ENCODE peak calls at places on chromosomes 12 and 14, in five cellular contexts. I is GM23248; H is heart right ventricle; A is stomach; U is CD8-positive, alpha-beta memory T cell. K is an unnamed sample. For H3K4me1, the result is how much of the 10 kb centered on the place peaks cover.

GRCh38 chr12:19131020-19131431 is 1.5 kb downstream of the PLEKHA5 start:
- DNase-seq in I (peak), H (peak), A (peak), U (no peak), K (no peak)

GRCh38 chr12:93145086-93145485 is 216.0 kb upstream of the EEA1 start:
- DNase-seq in I (no peak), H (no peak), A (no peak), U (no peak), K (no peak)

GRCh38 chr12:130127909-130128763 is 34.1 kb upstream of the FZD10 start:
- DNase-seq in I (peak), H (peak), A (no peak), U (no peak), K (peak)

GRCh38 chr12:27623645-27624044 is 72.6 kb upstream of the REP15 start:
- DNase-seq in I (peak), H (no peak), A (no peak), U (no peak), K (no peak)

GRCh38 chr12:47158792-47159191 is 79.0 kb upstream of the AMIGO2 start:
- DNase-seq in I (no peak), H (no peak), A (no peak), U (no peak), K (no peak)

GRCh38 chr14:38951451-38951850 is 151.6 kb downstream of the SEC23A start:
- DNase-seq in I (peak), H (no peak), A (no peak), U (no peak), K (no peak)

GRCh38 chr14:68662395-68662794 is 130.5 kb downstream of the ZFP36L1 start:
- DNase-seq in I (peak), H (no peak), A (no peak), U (no peak), K (no peak)

GRCh38 chr12:26383041-26383440 is 187.7 kb downstream of the SSPN start:
- DNase-seq in I (no peak), H (no peak), A (no peak), U (no peak), K (no peak)

GRCh38 chr12:111467092-111467861 is 61.6 kb downstream of the SH2B3 start:
- DNase-seq in I (peak), H (no peak), A (no peak), U (no peak), K (no peak)

GRCh38 chr12:14910090-14910915 is 24.6 kb upstream of the MGP start:
- DNase-seq in I (peak), H (no peak), A (no peak), U (no peak), K (no peak)

GRCh38 chr12:11622774-11623375 is 26.6 kb upstream of the ETV6 start:
- DNase-seq in I (no peak), H (no peak), A (no peak), U (no peak), K (no peak)

GRCh38 chr14:71166434-71166833 is 259.2 kb downstream of the PCNX1 start:
- DNase-seq in I (peak), H (no peak), A (no peak), U (peak), K (no peak)

GRCh38 chr12:110889361-110889760 is 31.0 kb downstream of the MYL2 start:
- DNase-seq in I (no peak), H (no peak), A (no peak), U (no peak), K (no peak)

GRCh38 chr14:95953111-95953724 is 76.6 kb downstream of the TUNAR start:
- DNase-seq in I (peak), H (no peak), A (no peak), U (no peak), K (no peak)

GRCh38 chr14:58027904-58028303 is 124.1 kb downstream of the ARMH4 start:
- DNase-seq in I (no peak), H (no peak), A (no peak), U (no peak), K (no peak)

GRCh38 chr12:2414810-2415567 is 362.2 kb downstream of the CACNA1C start:
- DNase-seq in I (peak), H (no peak), A (no peak), U (no peak), K (no peak)

GRCh38 chr12:14403711-14404164 is 38.3 kb downstream of the ATF7IP start:
- DNase-seq in I (peak), H (peak), A (no peak), U (peak), K (no peak)

GRCh38 chr14:79749051-79749450 is 462.3 kb downstream of the DIO2 start:
- DNase-seq in I (no peak), H (no peak), A (no peak), U (no peak), K (no peak)

GRCh38 chr12:120013659-120014380 is 24.8 kb downstream of the BICDL1 start:
- DNase-seq in I (no peak), H (no peak), A (no peak), U (peak), K (no peak)

GRCh38 chr12:14960548-14961465 is 594 bp downstream of the ARHGDIB start:
- DNase-seq in I (peak), H (peak), A (no peak), U (peak), K (peak)

GRCh38 chr12:112792306-112792705 is 758 bp downstream of the RPH3A start:
- DNase-seq in I (no peak), H (no peak), A (no peak), U (no peak), K (no peak)

GRCh38 chr12:123064885-123065619 is 84.6 kb downstream of the ARL6IP4 start:
- DNase-seq in I (no peak), H (no peak), A (no peak), U (no peak), K (no peak)

GRCh38 chr12:76033116-76034001 is 1.8 kb upstream of the PHLDA1 start:
- DNase-seq in I (peak), H (no peak), A (no peak), U (no peak), K (no peak)

GRCh38 chr12:106033161-106033675 is 105.5 kb downstream of the NUAK1 start:
- DNase-seq in I (no peak), H (no peak), A (no peak), U (no peak), K (no peak)

GRCh38 chr12:52604859-52605258 is 3.6 kb upstream of the KRT72 start:
- DNase-seq in I (no peak), H (no peak), A (no peak), U (no peak), K (no peak)

GRCh38 chr14:89171168-89171567 is 245.9 kb downstream of the FOXN3 start:
- DNase-seq in I (peak), H (no peak), A (no peak), U (no peak), K (no peak)

GRCh38 chr12:22856120-22856699 is 231.2 kb downstream of the ETNK1 start:
- DNase-seq in I (peak), H (no peak), A (no peak), U (no peak), K (no peak)

GRCh38 chr14:49997991-49998390 is 105.1 kb downstream of the ARF6 start:
- DNase-seq in I (no peak), H (no peak), A (no peak), U (no peak), K (no peak)

GRCh38 chr14:103333754-103334643 is at the start of gene EIF5:
- DNase-seq in I (peak), H (peak), A (peak), U (peak), K (peak)

GRCh38 chr14:99884834-99885648 is 91.8 kb downstream of the EML1 start:
- DNase-seq in I (peak), H (peak), A (no peak), U (peak), K (no peak)

GRCh38 chr12:15886372-15887042 is 4.3 kb downstream of the STRAP start:
- DNase-seq in I (no peak), H (no peak), A (no peak), U (no peak), K (no peak)

GRCh38 chr14:30291216-30291615 is 267.7 kb upstream of the G2E3 start:
- DNase-seq in I (peak), H (no peak), A (no peak), U (no peak), K (no peak)

GRCh38 chr12:27906127-27906500 is 66.4 kb downstream of the PTHLH start:
- DNase-seq in I (no peak), H (no peak), A (no peak), U (no peak), K (no peak)

GRCh38 chr12:65822732-65823480 is 1.4 kb upstream of the HMGA2 start:
- DNase-seq in I (peak), H (peak), A (peak), U (no peak), K (no peak)

GRCh38 chr12:124737772-124738635 is 125.7 kb downstream of the SCARB1 start:
- DNase-seq in I (no peak), H (no peak), A (no peak), U (no peak), K (no peak)

GRCh38 chr12:118981285-118982201 is at the start of gene SRRM4:
- DNase-seq in I (peak), H (no peak), A (peak), U (no peak), K (no peak)

GRCh38 chr12:123140675-123141614 is 9.9 kb downstream of the PITPNM2 start:
- DNase-seq in I (no peak), H (no peak), A (no peak), U (no peak), K (no peak)

DNA sequence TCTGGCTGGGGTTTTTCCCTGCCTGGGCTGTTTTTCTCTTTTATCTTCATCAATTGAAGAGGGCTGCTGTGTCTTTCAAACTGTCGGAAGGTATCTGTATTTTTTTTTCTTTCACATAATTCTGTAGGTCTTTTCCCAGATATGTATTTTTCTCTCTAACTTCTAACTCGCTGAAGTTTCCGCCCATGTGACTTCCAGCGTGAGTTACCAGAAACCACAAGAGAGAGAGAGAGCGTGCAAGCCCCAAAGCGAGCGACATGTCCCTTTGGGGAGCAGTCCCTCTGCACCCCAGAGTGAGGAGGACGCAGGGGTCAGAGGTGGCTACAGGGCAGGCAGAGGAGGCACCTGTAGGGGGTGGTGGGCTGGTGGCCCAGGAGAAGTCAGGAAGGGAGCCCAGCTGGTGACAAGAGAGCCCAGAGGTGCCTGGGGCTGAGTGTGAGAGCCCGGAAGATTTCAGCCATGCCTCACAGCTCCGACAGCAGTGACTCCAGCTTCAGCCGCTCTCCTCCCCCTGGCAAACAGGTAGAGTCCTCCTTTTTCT is at the start of gene BATF:
- DNase-seq in I (no peak), H (no peak), A (peak), U (peak), K (peak)
- H3K4me3 ChIP-seq in I (no peak), H (no peak), A (peak), U (peak), K (peak)

GRCh38 chr14:26808407-26808806 is 210.6 kb upstream of the NOVA1 start:
- DNase-seq in I (peak), H (no peak), A (no peak), U (no peak), K (no peak)

DNA sequence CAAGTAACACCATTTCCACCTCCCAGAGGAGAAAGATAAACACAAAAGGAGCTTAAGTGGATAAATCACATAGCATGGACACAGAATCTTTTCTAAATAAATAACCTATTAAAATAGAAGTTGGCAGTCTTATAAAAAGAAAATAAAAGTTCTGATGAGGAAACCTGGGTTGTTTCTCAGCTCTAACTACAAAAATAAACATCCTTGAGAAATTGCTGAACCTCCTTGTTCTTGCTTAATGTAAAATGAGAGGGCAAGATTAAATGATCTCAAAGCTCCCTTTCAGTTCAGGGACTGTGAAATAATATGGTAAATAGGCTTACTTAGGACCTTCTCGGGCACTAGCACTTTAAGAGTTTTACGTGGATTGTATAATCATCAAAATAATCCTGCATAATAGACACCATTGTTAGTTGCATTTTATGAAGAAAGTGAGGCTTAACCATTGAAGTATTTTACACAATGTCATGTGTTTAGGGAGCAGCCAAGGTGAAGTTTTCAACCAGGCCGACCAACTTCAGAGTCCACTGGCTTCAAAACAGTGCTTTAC is 214.0 kb upstream of the NOVA1 start:
- DNase-seq in I (no peak), H (no peak), A (no peak), U (no peak), K (no peak)
- H3K4me1 ChIP-seq in I (under half), H (under half), A (under half), U (under half), K (under half)

GRCh38 chr14:75236897-75237296 is 41.7 kb upstream of the FOS start:
- DNase-seq in I (no peak), H (no peak), A (no peak), U (no peak), K (no peak)
- H3K27ac ChIP-seq in I (no peak), H (peak), A (peak), U (no peak), K (peak)

GRCh38 chr12:57609781-57610552 is 1.3 kb upstream of the ARHGEF25 start:
- DNase-seq in I (no peak), H (peak), A (no peak), U (no peak), K (no peak)

GRCh38 chr12:57607958-57608663 is 3.1 kb upstream of the ARHGEF25 start:
- DNase-seq in I (no peak), H (no peak), A (no peak), U (no peak), K (no peak)

GRCh38 chr12:57611116-57611809 is at the start of gene ARHGEF25:
- DNase-seq in I (peak), H (peak), A (peak), U (no peak), K (peak)

GRCh38 chr12:57610553-57611115 is 601 bp upstream of the ARHGEF25 start:
- DNase-seq in I (peak), H (peak), A (no peak), U (no peak), K (no peak)

GRCh38 chr12:57609091-57609780 is 2.0 kb upstream of the ARHGEF25 start:
- DNase-seq in I (no peak), H (no peak), A (no peak), U (no peak), K (no peak)
- H3K4me3 ChIP-seq in I (no peak), H (no peak), A (peak), U (no peak), K (no peak)

GRCh38 chr12:132472386-132472785 is 17.6 kb upstream of the FBRSL1 start:
- DNase-seq in I (no peak), H (no peak), A (no peak), U (no peak), K (no peak)
- H3K4me1 ChIP-seq in I (under half), H (under half), A (under half), U (under half), K (under half)

GRCh38 chr14:54589843-54590242 is 22.9 kb downstream of the SAMD4A start:
- DNase-seq in I (peak), H (no peak), A (no peak), U (no peak), K (no peak)
- H3K27ac ChIP-seq in I (peak), H (no peak), A (no peak), U (no peak), K (peak)

DNA sequence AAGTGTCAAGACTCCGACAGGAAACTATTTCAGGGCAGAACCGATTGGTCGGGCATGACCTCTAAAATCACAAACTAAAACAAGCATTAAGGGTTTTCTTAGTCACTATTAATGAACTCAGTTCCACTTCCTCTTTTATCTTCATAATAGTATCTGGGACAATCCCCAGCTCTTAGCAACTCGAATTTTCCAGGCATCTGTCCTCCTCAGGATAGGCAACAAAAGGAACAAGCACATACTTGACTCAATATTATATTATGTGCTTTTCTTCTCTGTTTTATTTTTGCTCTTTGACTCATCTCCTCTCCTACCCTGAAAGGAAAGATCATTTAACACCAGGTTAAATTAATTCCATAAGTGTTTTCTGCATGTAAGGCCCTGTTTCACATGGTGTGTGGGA is 638.3 kb upstream of the TBX3 start:
- DNase-seq in I (peak), H (no peak), A (no peak), U (no peak), K (no peak)
- H3K4me3 ChIP-seq in I (no peak), H (no peak), A (no peak), U (no peak), K (no peak)